ENCODE peak calls at places on chromosomes 7 and 10, in seven cellular contexts. R, V, H, Z, X, W and F are unnamed samples.

GRCh38 chr10:97169911-97170693 is 15.7 kb downstream of the SLIT1 start:
- DNase-seq in R (no peak), V (no peak), H (no peak), Z (no peak), X (no peak), W (no peak), F (no peak)

GRCh38 chr7:51369746-51370145 is 53.1 kb upstream of the COBL start:
- DNase-seq in R (no peak), V (no peak), H (no peak), Z (no peak), X (no peak), W (no peak), F (no peak)

GRCh38 chr10:112601214-112602090 is 154.4 kb downstream of the VTI1A start:
- DNase-seq in R (no peak), V (no peak), H (no peak), Z (no peak), X (no peak), W (no peak), F (no peak)

GRCh38 chr10:132482090-132482489 is 55.5 kb upstream of the INPP5A start:
- DNase-seq in R (peak), V (peak), H (no peak), Z (no peak), X (no peak), W (peak), F (peak)

GRCh38 chr7:590731-591551 is 71.3 kb upstream of the PDGFA start:
- DNase-seq in R (no peak), V (no peak), H (no peak), Z (no peak), X (no peak), W (peak), F (no peak)

GRCh38 chr7:93823621-93824020 is 66.9 kb downstream of the TFPI2 start:
- DNase-seq in R (no peak), V (no peak), H (no peak), Z (no peak), X (no peak), W (no peak), F (no peak)

GRCh38 chr7:16961650-16962049 is 79.9 kb upstream of the AGR3 start:
- DNase-seq in R (peak), V (peak), H (no peak), Z (no peak), X (no peak), W (no peak), F (no peak)

GRCh38 chr10:118047363-118047719 is 600 bp upstream of the RAB11FIP2 start:
- DNase-seq in R (no peak), V (no peak), H (no peak), Z (no peak), X (no peak), W (no peak), F (no peak)

GRCh38 chr7:38796636-38797501 is 112.1 kb downstream of the VPS41 start:
- DNase-seq in R (peak), V (peak), H (peak), Z (no peak), X (peak), W (peak), F (peak)

GRCh38 chr7:1571261-1571650 is 1.4 kb upstream of the PSMG3 start:
- DNase-seq in R (peak), V (peak), H (no peak), Z (no peak), X (no peak), W (peak), F (no peak)

GRCh38 chr10:75404335-75405200 is 3.0 kb upstream of the ZNF503 start:
- DNase-seq in R (no peak), V (no peak), H (peak), Z (peak), X (peak), W (no peak), F (peak)

GRCh38 chr10:75404023-75404334 is 2.4 kb upstream of the ZNF503 start:
- DNase-seq in R (no peak), V (no peak), H (peak), Z (no peak), X (no peak), W (no peak), F (no peak)

GRCh38 chr10:75401569-75402485 is at the start of gene ZNF503:
- DNase-seq in R (peak), V (peak), H (peak), Z (peak), X (peak), W (peak), F (peak)

GRCh38 chr10:75402486-75403143 is 1.1 kb upstream of the ZNF503 start:
- DNase-seq in R (no peak), V (no peak), H (no peak), Z (peak), X (no peak), W (no peak), F (no peak)

GRCh38 chr10:75403144-75404022 is 1.8 kb upstream of the ZNF503 start:
- DNase-seq in R (peak), V (no peak), H (peak), Z (peak), X (peak), W (no peak), F (peak)
- H3K23ac ChIP-seq in R (peak), V (peak), H (peak), Z (no peak), X (no peak), W (no peak), F (no peak)

DNA sequence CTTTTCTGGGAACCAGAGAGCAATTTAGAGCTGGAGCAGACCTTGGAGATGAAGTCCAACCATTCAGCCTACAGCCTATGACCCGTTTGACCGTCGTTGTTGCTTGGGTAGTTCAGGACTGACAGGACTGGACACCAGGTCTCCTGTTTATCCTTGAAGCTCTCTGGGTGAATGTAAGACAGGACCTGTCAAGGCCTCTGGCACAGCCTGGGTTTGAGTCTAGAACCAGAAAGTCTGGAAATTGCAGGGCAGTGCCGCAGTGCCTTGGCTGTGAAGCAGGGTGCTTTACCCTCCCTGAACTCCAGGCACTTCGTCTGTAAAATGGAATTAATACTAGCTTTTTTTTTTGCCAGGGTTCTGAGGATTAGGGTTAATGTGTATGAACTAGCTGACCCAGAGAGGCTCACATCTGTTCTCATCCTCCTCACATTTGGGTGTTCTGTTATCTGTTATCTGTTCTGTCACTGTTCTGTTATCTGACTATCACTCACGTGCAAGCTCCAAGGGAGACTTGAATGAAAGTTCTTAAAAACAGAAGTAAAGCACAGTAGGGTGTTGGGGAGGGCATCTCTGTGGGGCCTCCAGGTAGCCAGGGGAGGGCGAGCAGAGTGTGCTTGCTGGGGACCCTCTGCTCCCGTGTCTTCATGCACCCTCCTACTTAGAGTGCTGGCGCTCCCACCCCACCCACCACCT is 9.9 kb downstream of the BLVRA start:
- DNase-seq in R (no peak), V (no peak), H (no peak), Z (no peak), X (no peak), W (no peak), F (peak)
- H3K23ac ChIP-seq in R (no peak), V (peak), H (no peak), Z (no peak), X (no peak), W (no peak), F (no peak)

GRCh38 chr7:90791596-90791995 is 195.5 kb downstream of the CDK14 start:
- DNase-seq in R (no peak), V (no peak), H (no peak), Z (no peak), X (no peak), W (no peak), F (no peak)
- H3K23ac ChIP-seq in R (no peak), V (no peak), H (no peak), Z (no peak), X (no peak), W (no peak), F (no peak)

GRCh38 chr7:28065308-28065707 is 115.3 kb downstream of the JAZF1 start:
- DNase-seq in R (no peak), V (peak), H (no peak), Z (no peak), X (no peak), W (no peak), F (no peak)
- H3K23ac ChIP-seq in R (no peak), V (peak), H (no peak), Z (no peak), X (no peak), W (no peak), F (no peak)

GRCh38 chr10:110931769-110932381 is 12.5 kb downstream of the SHOC2 start:
- DNase-seq in R (peak), V (no peak), H (no peak), Z (no peak), X (no peak), W (no peak), F (peak)

GRCh38 chr10:110923856-110924493 is 4.6 kb downstream of the SHOC2 start:
- DNase-seq in R (peak), V (no peak), H (no peak), Z (no peak), X (no peak), W (no peak), F (no peak)

GRCh38 chr10:110932505-110933180 is 13.2 kb downstream of the SHOC2 start:
- DNase-seq in R (no peak), V (no peak), H (no peak), Z (no peak), X (no peak), W (no peak), F (peak)

GRCh38 chr10:110927461-110927860 is 8.1 kb downstream of the SHOC2 start:
- DNase-seq in R (no peak), V (no peak), H (no peak), Z (no peak), X (no peak), W (no peak), F (no peak)
- H3K23ac ChIP-seq in R (no peak), V (no peak), H (no peak), Z (no peak), X (no peak), W (no peak), F (no peak)

DNA sequence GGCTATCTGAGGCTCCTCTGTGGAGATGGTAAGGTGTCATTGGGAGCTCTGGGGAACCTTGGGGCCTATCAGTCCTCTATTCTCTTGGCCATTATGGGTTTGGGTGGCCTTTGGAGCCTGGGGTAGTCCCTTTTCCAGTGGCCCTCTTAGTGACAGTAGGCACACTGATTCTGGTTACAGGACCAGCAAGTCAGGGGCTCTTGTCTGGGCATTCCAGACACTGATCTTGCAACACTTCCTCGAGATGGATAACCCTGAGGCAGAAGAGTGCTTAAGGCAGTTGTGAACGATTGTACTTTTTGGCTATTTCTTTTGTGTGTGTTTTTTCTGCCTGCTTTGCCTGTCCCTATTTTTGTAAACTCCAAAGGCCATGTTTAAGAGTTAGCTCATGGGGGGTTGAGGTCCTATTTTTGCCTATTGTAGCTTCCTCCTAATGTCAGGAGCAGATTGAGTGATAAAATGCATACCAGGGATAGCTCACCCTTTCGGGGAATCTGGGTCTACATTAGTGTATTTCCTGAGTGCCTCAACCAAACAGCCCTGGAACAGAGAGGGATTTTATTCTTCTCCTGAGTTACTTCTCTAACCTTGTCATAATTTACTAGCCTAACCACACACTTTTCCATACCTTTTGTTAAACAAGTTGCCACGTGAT is 61.2 kb downstream of the PRKAR2B start:
- DNase-seq in R (peak), V (no peak), H (no peak), Z (no peak), X (no peak), W (peak), F (peak)
- H3K23ac ChIP-seq in R (no peak), V (no peak), H (peak), Z (no peak), X (no peak), W (peak), F (no peak)